ENCODE peak calls at places on chromosome 13, in nine cellular contexts. U is thoracic aorta; M is IMR-90; I is adrenal gland; N is thyroid gland; D is AG04450; K is neural progenitor cell; S is CD8-positive, alpha-beta T cell; B is pancreas. P is an unnamed sample.

GRCh38 chr13:113448545-113448884 is 4.8 kb downstream of the ADPRHL1 start:
- DNase-seq in U (no peak), M (no peak), I (peak), N (peak), D (no peak), K (no peak), S (no peak), B (peak), P (no peak)

GRCh38 chr13:74871671-74872070 is 610.3 kb downstream of the TBC1D4 start:
- DNase-seq in U (no peak), M (no peak), I (no peak), N (no peak), D (no peak), K (no peak), S (no peak), B (no peak), P (no peak)

GRCh38 chr13:28597641-28598040 is 61.3 kb upstream of the POMP start:
- DNase-seq in U (no peak), M (peak), I (no peak), N (no peak), D (no peak), K (no peak), S (no peak), B (no peak), P (no peak)

GRCh38 chr13:31733066-31733465 is 6.3 kb upstream of the RXFP2 start:
- DNase-seq in U (no peak), M (peak), I (no peak), N (no peak), D (no peak), K (no peak), S (no peak), B (no peak), P (no peak)

GRCh38 chr13:74136089-74136658 is 2.0 kb upstream of the KLF12 start:
- DNase-seq in U (no peak), M (peak), I (no peak), N (peak), D (no peak), K (no peak), S (no peak), B (no peak), P (peak)

GRCh38 chr13:52840066-52840465 is 8.4 kb downstream of the PCDH8 start:
- DNase-seq in U (no peak), M (no peak), I (no peak), N (no peak), D (no peak), K (no peak), S (no peak), B (no peak), P (no peak)

GRCh38 chr13:80553041-80553440 is 212.1 kb upstream of the SPRY2 start:
- DNase-seq in U (no peak), M (no peak), I (no peak), N (no peak), D (no peak), K (no peak), S (no peak), B (no peak), P (no peak)

GRCh38 chr13:108176685-108177274 is 38.6 kb downstream of the LIG4 start:
- DNase-seq in U (no peak), M (peak), I (peak), N (peak), D (no peak), K (peak), S (peak), B (no peak), P (peak)

GRCh38 chr13:50539791-50540530 is 303.5 kb downstream of the DLEU7 start:
- DNase-seq in U (no peak), M (no peak), I (no peak), N (no peak), D (no peak), K (no peak), S (no peak), B (no peak), P (no peak)

GRCh38 chr13:75196112-75196855 is 285.7 kb downstream of the TBC1D4 start:
- DNase-seq in U (no peak), M (peak), I (no peak), N (no peak), D (no peak), K (no peak), S (no peak), B (no peak), P (no peak)

GRCh38 chr13:98286814-98287213 is 109.7 kb upstream of the RNF113B start:
- DNase-seq in U (no peak), M (no peak), I (no peak), N (no peak), D (no peak), K (no peak), S (no peak), B (no peak), P (no peak)

GRCh38 chr13:32041429-32041828 is 9.9 kb downstream of the FRY start:
- DNase-seq in U (no peak), M (no peak), I (no peak), N (no peak), D (no peak), K (no peak), S (no peak), B (no peak), P (no peak)

GRCh38 chr13:51729853-51730553 is 74.0 kb downstream of the DHRS12 start:
- DNase-seq in U (peak), M (peak), I (peak), N (peak), D (peak), K (no peak), S (no peak), B (peak), P (no peak)

GRCh38 chr13:102707465-102707864 is 12.6 kb upstream of the METTL21C start:
- DNase-seq in U (no peak), M (peak), I (peak), N (no peak), D (peak), K (no peak), S (no peak), B (no peak), P (no peak)

GRCh38 chr13:75803982-75804381 is 167.9 kb downstream of the LMO7 start:
- DNase-seq in U (no peak), M (no peak), I (no peak), N (no peak), D (no peak), K (no peak), S (no peak), B (no peak), P (no peak)

GRCh38 chr13:108326318-108326717 is 56.8 kb downstream of the TNFSF13B start:
- DNase-seq in U (no peak), M (no peak), I (no peak), N (no peak), D (no peak), K (no peak), S (no peak), B (no peak), P (no peak)

GRCh38 chr13:46165485-46166220 is 16.3 kb downstream of the LCP1 start:
- DNase-seq in U (no peak), M (no peak), I (no peak), N (no peak), D (no peak), K (no peak), S (no peak), B (no peak), P (no peak)

GRCh38 chr13:90768116-90768515 is 579.4 kb upstream of the MIR17HG start:
- DNase-seq in U (no peak), M (no peak), I (no peak), N (no peak), D (no peak), K (no peak), S (no peak), B (no peak), P (no peak)

GRCh38 chr13:94122300-94122699 is 357.2 kb downstream of the DCT start:
- DNase-seq in U (no peak), M (no peak), I (no peak), N (no peak), D (no peak), K (no peak), S (no peak), B (no peak), P (no peak)

GRCh38 chr13:34900288-34900739 is 41.8 kb upstream of the NBEA start:
- DNase-seq in U (no peak), M (no peak), I (no peak), N (no peak), D (no peak), K (peak), S (no peak), B (no peak), P (no peak)

GRCh38 chr13:28475916-28476725 is 18.8 kb downstream of the FLT1 start:
- DNase-seq in U (no peak), M (peak), I (no peak), N (no peak), D (peak), K (no peak), S (no peak), B (no peak), P (no peak)

GRCh38 chr13:51821666-51822065 is 17.7 kb upstream of the DHRS12 start:
- DNase-seq in U (no peak), M (no peak), I (no peak), N (no peak), D (no peak), K (no peak), S (no peak), B (no peak), P (no peak)

GRCh38 chr13:60837806-60838205 is 440.8 kb downstream of the TDRD3 start:
- DNase-seq in U (no peak), M (no peak), I (no peak), N (no peak), D (no peak), K (no peak), S (no peak), B (no peak), P (no peak)

GRCh38 chr13:31138515-31138914 is 23.2 kb downstream of the HSPH1 start:
- DNase-seq in U (no peak), M (no peak), I (no peak), N (no peak), D (no peak), K (no peak), S (no peak), B (no peak), P (no peak)

GRCh38 chr13:52454825-52455676 is at the start of gene CKAP2:
- DNase-seq in U (peak), M (peak), I (peak), N (peak), D (peak), K (peak), S (peak), B (peak), P (peak)

GRCh38 chr13:112842343-112842856 is 126.6 kb upstream of the MCF2L start:
- DNase-seq in U (no peak), M (no peak), I (no peak), N (peak), D (no peak), K (peak), S (no peak), B (no peak), P (no peak)

GRCh38 chr13:59728896-59729545 is 434.7 kb downstream of the DIAPH3 start:
- DNase-seq in U (no peak), M (no peak), I (no peak), N (no peak), D (no peak), K (no peak), S (no peak), B (no peak), P (no peak)

GRCh38 chr13:85236431-85236830 is 562.8 kb downstream of the SLITRK6 start:
- DNase-seq in U (no peak), M (peak), I (no peak), N (no peak), D (no peak), K (no peak), S (no peak), B (no peak), P (no peak)

DNA sequence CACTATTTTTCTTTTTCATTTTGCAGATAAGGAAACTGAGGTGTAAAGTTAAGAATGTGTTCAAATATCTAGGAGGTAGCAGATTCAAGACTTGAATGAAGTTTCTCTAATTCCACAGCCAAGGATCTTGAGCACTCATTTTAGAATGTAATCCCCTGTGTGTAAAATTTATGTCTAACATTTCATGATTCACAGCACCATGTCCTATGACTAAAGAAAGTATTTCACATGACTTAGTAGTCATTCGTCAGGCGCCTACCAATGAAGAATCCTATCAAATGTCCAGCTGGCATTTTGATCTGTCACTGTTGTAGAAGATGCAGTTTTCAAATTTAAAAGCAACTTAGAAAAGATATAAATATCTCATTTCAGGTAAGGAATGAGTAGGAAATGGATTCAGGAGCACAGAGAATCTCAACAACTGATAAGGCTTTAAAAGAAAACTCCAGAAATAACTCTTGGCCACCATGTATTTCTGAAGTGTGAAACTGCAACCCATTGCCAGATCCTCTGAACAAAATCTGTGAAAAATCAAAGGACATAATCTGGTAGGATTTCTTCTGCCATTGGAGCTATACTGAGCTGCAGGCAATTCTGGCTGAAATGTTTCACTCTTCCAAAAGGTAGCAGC is 92.3 kb downstream of the DCLK1 start:
- DNase-seq in U (no peak), M (no peak), I (no peak), N (no peak), D (no peak), K (no peak), S (no peak), B (no peak), P (no peak)
- H3K27ac ChIP-seq in U (no peak), M (no peak), I (no peak), N (no peak), D (no peak), K (no peak), S (no peak), B (no peak), P (no peak)

GRCh38 chr13:41847216-41847615 is 113.7 kb downstream of the VWA8 start:
- DNase-seq in U (no peak), M (no peak), I (no peak), N (no peak), D (no peak), K (no peak), S (no peak), B (no peak), P (no peak)

GRCh38 chr13:41848435-41849255 is 112.3 kb downstream of the VWA8 start:
- DNase-seq in U (no peak), M (peak), I (no peak), N (no peak), D (no peak), K (no peak), S (no peak), B (no peak), P (no peak)
- TF ChIP-seq CTCF in U (no peak), M (no peak), I (no peak), N (no peak), D (no peak), K (peak), S (no peak), B (no peak), P (no peak)

GRCh38 chr13:36325912-36326311 is 20.3 kb downstream of the SPART start:
- DNase-seq in U (no peak), M (no peak), I (no peak), N (no peak), D (no peak), K (peak), S (no peak), B (no peak), P (no peak)
- H3K27ac ChIP-seq in U (no peak), M (no peak), I (no peak), N (no peak), D (no peak), K (no peak), S (no peak), B (no peak), P (no peak)

GRCh38 chr13:79503069-79503468 is 22.1 kb downstream of the NDFIP2 start:
- DNase-seq in U (no peak), M (no peak), I (no peak), N (no peak), D (no peak), K (no peak), S (no peak), B (no peak), P (no peak)
- TF ChIP-seq CTCF in U (no peak), M (no peak), I (no peak), N (no peak), D (no peak), K (no peak), S (no peak), B (no peak), P (no peak)